ENCODE peak calls at places on chromosomes 4 and X, in nine cellular contexts. One of them, this sample, is unnamed.

GRCh38 chr4:158020734-158021346 is 152.0 kb downstream of the GASK1B start:
- DNase-seq in IMR-90: peak
- DNase-seq in GM03348: peak
- DNase-seq in stimulated activated naive B cell treated with anti-CD40 and anti-IgM and Interleukin-4, amounts not matched to agents 10 μg/mL and 1 μg/mL and 100 μg/mL, for 72 hours: no peak
- DNase-seq in activated T-helper 9 cell treated with anti-CD3 and anti-CD28 coated beads, Interleukin-2, amount 50 U/mL, for 16 hours: no peak
- DNase-seq in activated T-helper 1 cell treated with anti-CD3 and anti-CD28 coated beads, Interleukin-2, amount 50 U/mL, for 16 hours: no peak
- DNase-seq in stimulated activated CD8-positive, alpha-beta memory T cell treated with anti-CD3 and anti-CD28 coated beads, Interleukin-12 subunit alpha, Interleukin-12 subunit beta, amount 100 ng/mL, for 4 hours: no peak
- DNase-seq in EH: peak
- DNase-seq in Panc1: no peak
- DNase-seq in this sample: no peak

GRCh38 chr4:173288296-173288695 is 45.9 kb downstream of the HMGB2 start:
- DNase-seq in activated T-helper 1 cell treated with anti-CD3 and anti-CD28 coated beads, Interleukin-2, amount 50 U/mL, for 16 hours: peak
- DNase-seq in EH: peak
- DNase-seq in activated T-helper 9 cell treated with anti-CD3 and anti-CD28 coated beads, Interleukin-2, amount 50 U/mL, for 16 hours: peak
- DNase-seq in stimulated activated naive B cell treated with anti-CD40 and anti-IgM and Interleukin-4, amounts not matched to agents 10 μg/mL and 1 μg/mL and 100 μg/mL, for 72 hours: peak
- DNase-seq in stimulated activated CD8-positive, alpha-beta memory T cell treated with anti-CD3 and anti-CD28 coated beads, Interleukin-12 subunit alpha, Interleukin-12 subunit beta, amount 100 ng/mL, for 4 hours: peak
- DNase-seq in GM03348: peak
- DNase-seq in IMR-90: peak
- DNase-seq in Panc1: peak
- DNase-seq in this sample: peak

GRCh38 chrX:37380920-37381319 is 31.8 kb downstream of the PRRG1 start:
- DNase-seq in activated T-helper 1 cell treated with anti-CD3 and anti-CD28 coated beads, Interleukin-2, amount 50 U/mL, for 16 hours: no peak
- DNase-seq in GM03348: no peak
- DNase-seq in stimulated activated CD8-positive, alpha-beta memory T cell treated with anti-CD3 and anti-CD28 coated beads, Interleukin-12 subunit alpha, Interleukin-12 subunit beta, amount 100 ng/mL, for 4 hours: no peak
- DNase-seq in Panc1: peak
- DNase-seq in EH: peak
- DNase-seq in activated T-helper 9 cell treated with anti-CD3 and anti-CD28 coated beads, Interleukin-2, amount 50 U/mL, for 16 hours: no peak
- DNase-seq in IMR-90: peak
- DNase-seq in stimulated activated naive B cell treated with anti-CD40 and anti-IgM and Interleukin-4, amounts not matched to agents 10 μg/mL and 1 μg/mL and 100 μg/mL, for 72 hours: no peak
- DNase-seq in this sample: no peak

GRCh38 chr4:162229670-162230069 is 65.9 kb upstream of the FSTL5 start:
- DNase-seq in activated T-helper 1 cell treated with anti-CD3 and anti-CD28 coated beads, Interleukin-2, amount 50 U/mL, for 16 hours: no peak
- DNase-seq in stimulated activated naive B cell treated with anti-CD40 and anti-IgM and Interleukin-4, amounts not matched to agents 10 μg/mL and 1 μg/mL and 100 μg/mL, for 72 hours: no peak
- DNase-seq in activated T-helper 9 cell treated with anti-CD3 and anti-CD28 coated beads, Interleukin-2, amount 50 U/mL, for 16 hours: no peak
- DNase-seq in Panc1: no peak
- DNase-seq in stimulated activated CD8-positive, alpha-beta memory T cell treated with anti-CD3 and anti-CD28 coated beads, Interleukin-12 subunit alpha, Interleukin-12 subunit beta, amount 100 ng/mL, for 4 hours: no peak
- DNase-seq in EH: no peak
- DNase-seq in IMR-90: no peak
- DNase-seq in GM03348: no peak
- DNase-seq in this sample: no peak

GRCh38 chr4:38489924-38490639 is 173.9 kb upstream of the KLF3 start:
- DNase-seq in IMR-90: peak
- DNase-seq in EH: peak
- DNase-seq in activated T-helper 1 cell treated with anti-CD3 and anti-CD28 coated beads, Interleukin-2, amount 50 U/mL, for 16 hours: no peak
- DNase-seq in activated T-helper 9 cell treated with anti-CD3 and anti-CD28 coated beads, Interleukin-2, amount 50 U/mL, for 16 hours: no peak
- DNase-seq in Panc1: no peak
- DNase-seq in stimulated activated CD8-positive, alpha-beta memory T cell treated with anti-CD3 and anti-CD28 coated beads, Interleukin-12 subunit alpha, Interleukin-12 subunit beta, amount 100 ng/mL, for 4 hours: no peak
- DNase-seq in GM03348: peak
- DNase-seq in stimulated activated naive B cell treated with anti-CD40 and anti-IgM and Interleukin-4, amounts not matched to agents 10 μg/mL and 1 μg/mL and 100 μg/mL, for 72 hours: no peak
- DNase-seq in this sample: no peak

GRCh38 chr4:73070072-73070385 is 513 bp upstream of the COX18 start:
- DNase-seq in activated T-helper 1 cell treated with anti-CD3 and anti-CD28 coated beads, Interleukin-2, amount 50 U/mL, for 16 hours: no peak
- DNase-seq in stimulated activated naive B cell treated with anti-CD40 and anti-IgM and Interleukin-4, amounts not matched to agents 10 μg/mL and 1 μg/mL and 100 μg/mL, for 72 hours: no peak
- DNase-seq in stimulated activated CD8-positive, alpha-beta memory T cell treated with anti-CD3 and anti-CD28 coated beads, Interleukin-12 subunit alpha, Interleukin-12 subunit beta, amount 100 ng/mL, for 4 hours: no peak
- DNase-seq in activated T-helper 9 cell treated with anti-CD3 and anti-CD28 coated beads, Interleukin-2, amount 50 U/mL, for 16 hours: no peak
- DNase-seq in Panc1: no peak
- DNase-seq in GM03348: no peak
- DNase-seq in IMR-90: no peak
- DNase-seq in EH: no peak
- DNase-seq in this sample: no peak

GRCh38 chr4:121720109-121720508 is 23.3 kb upstream of the ANXA5 start:
- DNase-seq in GM03348: peak
- DNase-seq in EH: peak
- DNase-seq in stimulated activated naive B cell treated with anti-CD40 and anti-IgM and Interleukin-4, amounts not matched to agents 10 μg/mL and 1 μg/mL and 100 μg/mL, for 72 hours: no peak
- DNase-seq in Panc1: no peak
- DNase-seq in stimulated activated CD8-positive, alpha-beta memory T cell treated with anti-CD3 and anti-CD28 coated beads, Interleukin-12 subunit alpha, Interleukin-12 subunit beta, amount 100 ng/mL, for 4 hours: no peak
- DNase-seq in IMR-90: no peak
- DNase-seq in activated T-helper 1 cell treated with anti-CD3 and anti-CD28 coated beads, Interleukin-2, amount 50 U/mL, for 16 hours: no peak
- DNase-seq in activated T-helper 9 cell treated with anti-CD3 and anti-CD28 coated beads, Interleukin-2, amount 50 U/mL, for 16 hours: no peak
- DNase-seq in this sample: no peak

GRCh38 chr4:52263612-52264011 is 212.5 kb downstream of the SPATA18 start:
- DNase-seq in stimulated activated CD8-positive, alpha-beta memory T cell treated with anti-CD3 and anti-CD28 coated beads, Interleukin-12 subunit alpha, Interleukin-12 subunit beta, amount 100 ng/mL, for 4 hours: no peak
- DNase-seq in IMR-90: no peak
- DNase-seq in activated T-helper 1 cell treated with anti-CD3 and anti-CD28 coated beads, Interleukin-2, amount 50 U/mL, for 16 hours: no peak
- DNase-seq in stimulated activated naive B cell treated with anti-CD40 and anti-IgM and Interleukin-4, amounts not matched to agents 10 μg/mL and 1 μg/mL and 100 μg/mL, for 72 hours: no peak
- DNase-seq in activated T-helper 9 cell treated with anti-CD3 and anti-CD28 coated beads, Interleukin-2, amount 50 U/mL, for 16 hours: no peak
- DNase-seq in GM03348: no peak
- DNase-seq in Panc1: no peak
- DNase-seq in EH: peak
- DNase-seq in this sample: no peak

GRCh38 chrX:16807976-16808542 is 21.8 kb downstream of the TXLNG start:
- DNase-seq in activated T-helper 1 cell treated with anti-CD3 and anti-CD28 coated beads, Interleukin-2, amount 50 U/mL, for 16 hours: no peak
- DNase-seq in stimulated activated CD8-positive, alpha-beta memory T cell treated with anti-CD3 and anti-CD28 coated beads, Interleukin-12 subunit alpha, Interleukin-12 subunit beta, amount 100 ng/mL, for 4 hours: no peak
- DNase-seq in EH: peak
- DNase-seq in activated T-helper 9 cell treated with anti-CD3 and anti-CD28 coated beads, Interleukin-2, amount 50 U/mL, for 16 hours: no peak
- DNase-seq in IMR-90: peak
- DNase-seq in Panc1: no peak
- DNase-seq in stimulated activated naive B cell treated with anti-CD40 and anti-IgM and Interleukin-4, amounts not matched to agents 10 μg/mL and 1 μg/mL and 100 μg/mL, for 72 hours: no peak
- DNase-seq in GM03348: peak
- DNase-seq in this sample: no peak

GRCh38 chrX:105564536-105564935 is 257.8 kb upstream of the NRK start:
- DNase-seq in EH: peak
- DNase-seq in GM03348: no peak
- DNase-seq in stimulated activated CD8-positive, alpha-beta memory T cell treated with anti-CD3 and anti-CD28 coated beads, Interleukin-12 subunit alpha, Interleukin-12 subunit beta, amount 100 ng/mL, for 4 hours: no peak
- DNase-seq in activated T-helper 1 cell treated with anti-CD3 and anti-CD28 coated beads, Interleukin-2, amount 50 U/mL, for 16 hours: no peak
- DNase-seq in IMR-90: peak
- DNase-seq in stimulated activated naive B cell treated with anti-CD40 and anti-IgM and Interleukin-4, amounts not matched to agents 10 μg/mL and 1 μg/mL and 100 μg/mL, for 72 hours: no peak
- DNase-seq in Panc1: no peak
- DNase-seq in activated T-helper 9 cell treated with anti-CD3 and anti-CD28 coated beads, Interleukin-2, amount 50 U/mL, for 16 hours: no peak
- DNase-seq in this sample: no peak

GRCh38 chrX:15468036-15468435 is 25.1 kb downstream of the PIR start:
- DNase-seq in activated T-helper 1 cell treated with anti-CD3 and anti-CD28 coated beads, Interleukin-2, amount 50 U/mL, for 16 hours: no peak
- DNase-seq in Panc1: no peak
- DNase-seq in stimulated activated CD8-positive, alpha-beta memory T cell treated with anti-CD3 and anti-CD28 coated beads, Interleukin-12 subunit alpha, Interleukin-12 subunit beta, amount 100 ng/mL, for 4 hours: no peak
- DNase-seq in activated T-helper 9 cell treated with anti-CD3 and anti-CD28 coated beads, Interleukin-2, amount 50 U/mL, for 16 hours: no peak
- DNase-seq in GM03348: peak
- DNase-seq in stimulated activated naive B cell treated with anti-CD40 and anti-IgM and Interleukin-4, amounts not matched to agents 10 μg/mL and 1 μg/mL and 100 μg/mL, for 72 hours: no peak
- DNase-seq in EH: peak
- DNase-seq in IMR-90: peak
- DNase-seq in this sample: no peak

GRCh38 chrX:15874672-15875071 is 20.1 kb upstream of the AP1S2 start:
- DNase-seq in activated T-helper 1 cell treated with anti-CD3 and anti-CD28 coated beads, Interleukin-2, amount 50 U/mL, for 16 hours: no peak
- DNase-seq in stimulated activated CD8-positive, alpha-beta memory T cell treated with anti-CD3 and anti-CD28 coated beads, Interleukin-12 subunit alpha, Interleukin-12 subunit beta, amount 100 ng/mL, for 4 hours: no peak
- DNase-seq in stimulated activated naive B cell treated with anti-CD40 and anti-IgM and Interleukin-4, amounts not matched to agents 10 μg/mL and 1 μg/mL and 100 μg/mL, for 72 hours: no peak
- DNase-seq in GM03348: no peak
- DNase-seq in activated T-helper 9 cell treated with anti-CD3 and anti-CD28 coated beads, Interleukin-2, amount 50 U/mL, for 16 hours: no peak
- DNase-seq in IMR-90: no peak
- DNase-seq in EH: no peak
- DNase-seq in Panc1: no peak
- DNase-seq in this sample: no peak

GRCh38 chrX:154761977-154762528 is 611 bp upstream of the DKC1 start:
- DNase-seq in stimulated activated CD8-positive, alpha-beta memory T cell treated with anti-CD3 and anti-CD28 coated beads, Interleukin-12 subunit alpha, Interleukin-12 subunit beta, amount 100 ng/mL, for 4 hours: no peak
- DNase-seq in GM03348: no peak
- DNase-seq in activated T-helper 9 cell treated with anti-CD3 and anti-CD28 coated beads, Interleukin-2, amount 50 U/mL, for 16 hours: no peak
- DNase-seq in stimulated activated naive B cell treated with anti-CD40 and anti-IgM and Interleukin-4, amounts not matched to agents 10 μg/mL and 1 μg/mL and 100 μg/mL, for 72 hours: no peak
- DNase-seq in activated T-helper 1 cell treated with anti-CD3 and anti-CD28 coated beads, Interleukin-2, amount 50 U/mL, for 16 hours: no peak
- DNase-seq in IMR-90: no peak
- DNase-seq in EH: no peak
- DNase-seq in Panc1: no peak
- DNase-seq in this sample: no peak

GRCh38 chr4:151035321-151035720 is 20.2 kb upstream of the LRBA start:
- DNase-seq in EH: no peak
- DNase-seq in stimulated activated naive B cell treated with anti-CD40 and anti-IgM and Interleukin-4, amounts not matched to agents 10 μg/mL and 1 μg/mL and 100 μg/mL, for 72 hours: no peak
- DNase-seq in activated T-helper 1 cell treated with anti-CD3 and anti-CD28 coated beads, Interleukin-2, amount 50 U/mL, for 16 hours: no peak
- DNase-seq in IMR-90: no peak
- DNase-seq in GM03348: no peak
- DNase-seq in activated T-helper 9 cell treated with anti-CD3 and anti-CD28 coated beads, Interleukin-2, amount 50 U/mL, for 16 hours: no peak
- DNase-seq in stimulated activated CD8-positive, alpha-beta memory T cell treated with anti-CD3 and anti-CD28 coated beads, Interleukin-12 subunit alpha, Interleukin-12 subunit beta, amount 100 ng/mL, for 4 hours: no peak
- DNase-seq in Panc1: no peak
- DNase-seq in this sample: no peak

GRCh38 chr4:129532573-129532972 is 436.6 kb downstream of the C4orf33 start:
- DNase-seq in stimulated activated naive B cell treated with anti-CD40 and anti-IgM and Interleukin-4, amounts not matched to agents 10 μg/mL and 1 μg/mL and 100 μg/mL, for 72 hours: no peak
- DNase-seq in GM03348: no peak
- DNase-seq in activated T-helper 1 cell treated with anti-CD3 and anti-CD28 coated beads, Interleukin-2, amount 50 U/mL, for 16 hours: no peak
- DNase-seq in stimulated activated CD8-positive, alpha-beta memory T cell treated with anti-CD3 and anti-CD28 coated beads, Interleukin-12 subunit alpha, Interleukin-12 subunit beta, amount 100 ng/mL, for 4 hours: no peak
- DNase-seq in activated T-helper 9 cell treated with anti-CD3 and anti-CD28 coated beads, Interleukin-2, amount 50 U/mL, for 16 hours: no peak
- DNase-seq in IMR-90: no peak
- DNase-seq in Panc1: no peak
- DNase-seq in EH: no peak
- DNase-seq in this sample: no peak

GRCh38 chr4:143202824-143203223 is 18.1 kb downstream of the USP38 start:
- DNase-seq in IMR-90: no peak
- DNase-seq in stimulated activated CD8-positive, alpha-beta memory T cell treated with anti-CD3 and anti-CD28 coated beads, Interleukin-12 subunit alpha, Interleukin-12 subunit beta, amount 100 ng/mL, for 4 hours: no peak
- DNase-seq in Panc1: no peak
- DNase-seq in activated T-helper 9 cell treated with anti-CD3 and anti-CD28 coated beads, Interleukin-2, amount 50 U/mL, for 16 hours: no peak
- DNase-seq in EH: peak
- DNase-seq in activated T-helper 1 cell treated with anti-CD3 and anti-CD28 coated beads, Interleukin-2, amount 50 U/mL, for 16 hours: no peak
- DNase-seq in stimulated activated naive B cell treated with anti-CD40 and anti-IgM and Interleukin-4, amounts not matched to agents 10 μg/mL and 1 μg/mL and 100 μg/mL, for 72 hours: no peak
- DNase-seq in GM03348: peak
- DNase-seq in this sample: no peak

GRCh38 chrX:1807301-1807731 is 192.5 kb downstream of the ASMT start:
- DNase-seq in IMR-90: peak
- DNase-seq in activated T-helper 9 cell treated with anti-CD3 and anti-CD28 coated beads, Interleukin-2, amount 50 U/mL, for 16 hours: no peak
- DNase-seq in stimulated activated CD8-positive, alpha-beta memory T cell treated with anti-CD3 and anti-CD28 coated beads, Interleukin-12 subunit alpha, Interleukin-12 subunit beta, amount 100 ng/mL, for 4 hours: no peak
- DNase-seq in activated T-helper 1 cell treated with anti-CD3 and anti-CD28 coated beads, Interleukin-2, amount 50 U/mL, for 16 hours: no peak
- DNase-seq in stimulated activated naive B cell treated with anti-CD40 and anti-IgM and Interleukin-4, amounts not matched to agents 10 μg/mL and 1 μg/mL and 100 μg/mL, for 72 hours: no peak
- DNase-seq in Panc1: no peak
- DNase-seq in GM03348: peak
- DNase-seq in EH: peak
- DNase-seq in this sample: no peak

GRCh38 chr4:128686810-128687209 is 122.7 kb upstream of the JADE1 start:
- DNase-seq in stimulated activated naive B cell treated with anti-CD40 and anti-IgM and Interleukin-4, amounts not matched to agents 10 μg/mL and 1 μg/mL and 100 μg/mL, for 72 hours: no peak
- DNase-seq in stimulated activated CD8-positive, alpha-beta memory T cell treated with anti-CD3 and anti-CD28 coated beads, Interleukin-12 subunit alpha, Interleukin-12 subunit beta, amount 100 ng/mL, for 4 hours: no peak
- DNase-seq in GM03348: no peak
- DNase-seq in Panc1: no peak
- DNase-seq in activated T-helper 1 cell treated with anti-CD3 and anti-CD28 coated beads, Interleukin-2, amount 50 U/mL, for 16 hours: no peak
- DNase-seq in activated T-helper 9 cell treated with anti-CD3 and anti-CD28 coated beads, Interleukin-2, amount 50 U/mL, for 16 hours: no peak
- DNase-seq in EH: no peak
- DNase-seq in IMR-90: peak
- DNase-seq in this sample: no peak

GRCh38 chr4:170497729-170498128 is 408.0 kb upstream of the AADAT start:
- DNase-seq in IMR-90: no peak
- DNase-seq in GM03348: no peak
- DNase-seq in Panc1: no peak
- DNase-seq in EH: no peak
- DNase-seq in stimulated activated CD8-positive, alpha-beta memory T cell treated with anti-CD3 and anti-CD28 coated beads, Interleukin-12 subunit alpha, Interleukin-12 subunit beta, amount 100 ng/mL, for 4 hours: no peak
- DNase-seq in activated T-helper 1 cell treated with anti-CD3 and anti-CD28 coated beads, Interleukin-2, amount 50 U/mL, for 16 hours: no peak
- DNase-seq in stimulated activated naive B cell treated with anti-CD40 and anti-IgM and Interleukin-4, amounts not matched to agents 10 μg/mL and 1 μg/mL and 100 μg/mL, for 72 hours: no peak
- DNase-seq in activated T-helper 9 cell treated with anti-CD3 and anti-CD28 coated beads, Interleukin-2, amount 50 U/mL, for 16 hours: no peak
- DNase-seq in this sample: no peak

GRCh38 chr4:37662861-37663390 is 23.2 kb downstream of the RELL1 start:
- DNase-seq in activated T-helper 1 cell treated with anti-CD3 and anti-CD28 coated beads, Interleukin-2, amount 50 U/mL, for 16 hours: no peak
- DNase-seq in stimulated activated CD8-positive, alpha-beta memory T cell treated with anti-CD3 and anti-CD28 coated beads, Interleukin-12 subunit alpha, Interleukin-12 subunit beta, amount 100 ng/mL, for 4 hours: no peak
- DNase-seq in stimulated activated naive B cell treated with anti-CD40 and anti-IgM and Interleukin-4, amounts not matched to agents 10 μg/mL and 1 μg/mL and 100 μg/mL, for 72 hours: no peak
- DNase-seq in GM03348: no peak
- DNase-seq in IMR-90: peak
- DNase-seq in activated T-helper 9 cell treated with anti-CD3 and anti-CD28 coated beads, Interleukin-2, amount 50 U/mL, for 16 hours: no peak
- DNase-seq in Panc1: no peak
- DNase-seq in EH: peak
- DNase-seq in this sample: no peak

GRCh38 chrX:1450381-1451161 is 2.1 kb downstream of the ASMTL start:
- DNase-seq in activated T-helper 9 cell treated with anti-CD3 and anti-CD28 coated beads, Interleukin-2, amount 50 U/mL, for 16 hours: no peak
- DNase-seq in stimulated activated CD8-positive, alpha-beta memory T cell treated with anti-CD3 and anti-CD28 coated beads, Interleukin-12 subunit alpha, Interleukin-12 subunit beta, amount 100 ng/mL, for 4 hours: no peak
- DNase-seq in IMR-90: no peak
- DNase-seq in activated T-helper 1 cell treated with anti-CD3 and anti-CD28 coated beads, Interleukin-2, amount 50 U/mL, for 16 hours: no peak
- DNase-seq in stimulated activated naive B cell treated with anti-CD40 and anti-IgM and Interleukin-4, amounts not matched to agents 10 μg/mL and 1 μg/mL and 100 μg/mL, for 72 hours: no peak
- DNase-seq in GM03348: no peak
- DNase-seq in Panc1: no peak
- DNase-seq in EH: no peak
- DNase-seq in this sample: no peak